ENCODE peak calls at places on chromosomes 16 and 17, in ten cellular contexts. N is T-helper 1 cell; V is amygdala; H is RWPE1; I is effector CD4-positive, alpha-beta T cell; D is T-helper 2 cell; P is right atrium auricular region; O is Right ventricle myocardium superior; E is stimulated activated CD8-positive, alpha-beta memory T cell treated with anti-CD3 and anti-CD28 coated beads, Interleukin-2, amount 100 ng/mL, for 48 hours; G is GM19239. Y is an unnamed sample.

GRCh38 chr17:67475161-67475887 is 98.2 kb downstream of the PITPNC1 start:
- DNase-seq in I (peak), E (peak), O (peak), G (peak), H (peak), D (peak), V (peak), P (peak), N (peak), Y (peak)

GRCh38 chr16:12025472-12025871 is 48.9 kb downstream of the SNX29 start:
- DNase-seq in O (no peak), H (no peak), P (no peak), I (no peak), V (no peak), G (no peak), D (no peak), E (no peak), N (no peak), Y (no peak)

GRCh38 chr17:50946891-50947843 is 81.0 kb upstream of the TOB1 start:
- DNase-seq in G (no peak), D (no peak), H (no peak), N (no peak), O (peak), V (no peak), E (no peak), I (no peak), P (no peak), Y (no peak)

GRCh38 chr16:9845661-9846361 is 336.4 kb downstream of the GRIN2A start:
- DNase-seq in G (no peak), D (no peak), V (no peak), H (peak), I (no peak), E (no peak), O (no peak), P (no peak), N (no peak), Y (no peak)

GRCh38 chr17:79993390-79994221 is 42.1 kb downstream of the TBC1D16 start:
- DNase-seq in I (no peak), N (no peak), O (peak), E (peak), P (peak), H (peak), G (no peak), V (no peak), D (no peak), Y (peak)

GRCh38 chr16:71917900-71918299 is 22.6 kb downstream of the IST1 start:
- DNase-seq in O (no peak), I (no peak), G (no peak), D (no peak), V (no peak), P (no peak), H (no peak), E (no peak), N (no peak), Y (no peak)

GRCh38 chr17:68418876-68419275 is 38.4 kb downstream of the WIPI1 start:
- DNase-seq in E (no peak), P (no peak), D (no peak), G (no peak), I (no peak), H (no peak), N (no peak), O (no peak), V (no peak), Y (no peak)

GRCh38 chr17:76529224-76529642 is 8.3 kb downstream of the CYGB start:
- DNase-seq in I (no peak), D (no peak), P (peak), H (peak), V (no peak), N (no peak), G (no peak), O (peak), E (no peak), Y (peak)

GRCh38 chr17:72702136-72702735 is 390.3 kb downstream of the SLC39A11 start:
- DNase-seq in O (no peak), G (no peak), H (no peak), P (no peak), E (no peak), V (no peak), N (no peak), I (no peak), D (no peak), Y (no peak)

GRCh38 chr16:79895053-79895916 is 294.7 kb upstream of the MAF start:
- DNase-seq in E (no peak), G (no peak), D (no peak), N (no peak), H (no peak), V (no peak), P (no peak), I (no peak), O (no peak), Y (no peak)

GRCh38 chr16:21302898-21303528 is 24.9 kb upstream of the CRYM start:
- DNase-seq in G (no peak), I (no peak), P (no peak), D (no peak), N (no peak), H (peak), O (no peak), V (no peak), E (no peak), Y (no peak)

GRCh38 chr16:72673118-72673517 is 374.8 kb downstream of the ZFHX3 start:
- DNase-seq in G (no peak), P (no peak), O (no peak), D (no peak), H (no peak), N (no peak), I (no peak), E (no peak), V (no peak), Y (no peak)

GRCh38 chr17:79721993-79722671 is 8.6 kb upstream of the ENPP7 start:
- DNase-seq in G (no peak), N (no peak), P (no peak), D (no peak), V (no peak), E (no peak), H (no peak), O (no peak), I (no peak), Y (no peak)

GRCh38 chr16:2966043-2966802 is 2.1 kb downstream of the KREMEN2 start:
- DNase-seq in H (no peak), I (no peak), O (no peak), D (no peak), P (no peak), N (no peak), E (no peak), G (no peak), V (no peak), Y (no peak)

GRCh38 chr17:71409712-71410111 is 711.1 kb upstream of the SOX9 start:
- DNase-seq in E (no peak), P (no peak), O (no peak), D (no peak), I (no peak), N (no peak), G (no peak), V (no peak), H (peak), Y (no peak)

GRCh38 chr17:43769426-43769825 is 9.4 kb downstream of the DUSP3 start:
- DNase-seq in O (no peak), P (no peak), V (no peak), I (no peak), G (no peak), N (no peak), H (no peak), D (no peak), E (no peak), Y (no peak)

GRCh38 chr17:79695293-79696158 is 35.2 kb upstream of the ENPP7 start:
- DNase-seq in G (no peak), O (no peak), E (no peak), P (no peak), V (no peak), N (no peak), D (no peak), H (no peak), I (no peak), Y (no peak)

GRCh38 chr17:8563981-8564602 is 66.4 kb downstream of the MYH10 start:
- DNase-seq in I (no peak), H (no peak), D (no peak), O (no peak), V (no peak), P (no peak), G (no peak), N (no peak), E (no peak), Y (no peak)

GRCh38 chr17:73427198-73427597 is 115.4 kb upstream of the CDC42EP4 start:
- DNase-seq in H (no peak), D (no peak), E (no peak), V (no peak), P (no peak), I (no peak), O (no peak), G (no peak), N (no peak), Y (no peak)

GRCh38 chr17:67686246-67686645 is 31.5 kb upstream of the NOL11 start:
- DNase-seq in D (no peak), N (no peak), P (no peak), O (no peak), V (no peak), H (no peak), E (no peak), G (no peak), I (no peak), Y (no peak)

GRCh38 chr17:57785032-57785431 is 39.9 kb upstream of the CCDC182 start:
- DNase-seq in H (no peak), I (no peak), E (no peak), D (no peak), O (peak), G (no peak), P (no peak), V (no peak), N (no peak), Y (peak)

GRCh38 chr17:64505320-64506200 is 529 bp downstream of the DDX5 start:
- DNase-seq in P (peak), E (peak), V (peak), G (peak), D (peak), O (peak), H (peak), I (peak), N (peak), Y (peak)

GRCh38 chr17:76805319-76805718 is 62.9 kb upstream of the MGAT5B start:
- DNase-seq in V (no peak), I (no peak), N (no peak), D (no peak), G (no peak), P (no peak), H (no peak), O (no peak), E (no peak), Y (no peak)

GRCh38 chr16:50954469-50954868 is 196.6 kb downstream of the SALL1 start:
- DNase-seq in H (no peak), G (no peak), P (no peak), N (no peak), I (no peak), D (no peak), E (no peak), O (no peak), V (no peak), Y (no peak)

GRCh38 chr17:82371333-82372062 is at the start of gene UTS2R:
- DNase-seq in G (no peak), I (no peak), E (no peak), V (no peak), D (no peak), N (no peak), P (no peak), H (no peak), O (peak), Y (no peak)

GRCh38 chr17:80959330-80960036 is 32.2 kb upstream of the CHMP6 start:
- DNase-seq in H (no peak), V (peak), P (peak), G (no peak), D (no peak), I (no peak), N (no peak), E (no peak), O (peak), Y (peak)

GRCh38 chr17:55751720-55752250 is 934 bp downstream of the PCTP start:
- DNase-seq in H (no peak), G (no peak), E (no peak), O (no peak), I (no peak), V (no peak), P (no peak), N (no peak), D (no peak), Y (no peak)

GRCh38 chr17:78484300-78485159 is 92.7 kb downstream of the DNAH17 start:
- DNase-seq in H (peak), I (peak), E (peak), D (peak), O (peak), G (peak), V (no peak), N (peak), P (no peak), Y (no peak)

GRCh38 chr16:87163637-87164036 is 153.6 kb downstream of the C16orf95 start:
- DNase-seq in N (no peak), G (no peak), V (no peak), O (no peak), I (no peak), H (no peak), D (no peak), E (no peak), P (no peak), Y (no peak)

GRCh38 chr17:66784621-66785364 is 50.1 kb upstream of the CACNG5 start:
- DNase-seq in D (no peak), G (no peak), P (no peak), E (no peak), H (no peak), O (no peak), N (no peak), V (no peak), I (no peak), Y (no peak)